ENCODE peak calls at places on chromosome 4, in eight cellular contexts. T is A549, U is H1, A is GM12878, S is K562, F is HCT116, Q is HepG2, O is endothelial cell of umbilical vein. B is an unnamed sample.
A peak's percentile ranks its signal among the peaks of the same experiment; 100 is the strongest.

GRCh38 chr4:74886490-74886889 is 46.4 kb upstream of the PARM1 start:
- DNase-seq in T (no peak), U (no peak), A (no peak), S (no peak), F (no peak), Q (no peak), O (peak; percentile 76), B (no peak)

GRCh38 chr4:119632216-119632615 is 3.6 kb upstream of the PDE5A start:
- DNase-seq in T (no peak), U (no peak), A (no peak), S (no peak), F (no peak), Q (no peak), O (no peak), B (no peak)

GRCh38 chr4:148203056-148203898 is 238.9 kb downstream of the NR3C2 start:
- DNase-seq in T (no peak), U (no peak), A (no peak), S (no peak), F (no peak), Q (no peak), O (no peak), B (no peak)

GRCh38 chr4:20252656-20253271 is 1.1 kb downstream of the SLIT2 start:
- DNase-seq in T (no peak), U (no peak), A (no peak), S (no peak), F (no peak), Q (no peak), O (peak; percentile 45), B (peak; percentile 9)

GRCh38 chr4:113978561-113979156 is 788 bp downstream of the ARSJ start:
- DNase-seq in T (peak; percentile 21), U (no peak), A (no peak), S (no peak), F (no peak), Q (no peak), O (peak; percentile 55), B (no peak)

GRCh38 chr4:72843466-72843865 is 226.1 kb downstream of the COX18 start:
- DNase-seq in T (no peak), U (no peak), A (no peak), S (no peak), F (no peak), Q (no peak), O (no peak), B (no peak)

GRCh38 chr4:145130130-145130529 is 32.0 kb downstream of the ABCE1 start:
- DNase-seq in T (no peak), U (no peak), A (no peak), S (no peak), F (no peak), Q (no peak), O (peak; percentile 12), B (no peak)

GRCh38 chr4:169103966-169104412 is 93.9 kb upstream of the CBR4 start:
- DNase-seq in T (no peak), U (peak; percentile 63), A (no peak), S (no peak), F (no peak), Q (no peak), O (no peak), B (no peak)

GRCh38 chr4:26356067-26356466 is 35.3 kb downstream of the RBPJ start:
- DNase-seq in T (no peak), U (no peak), A (peak; percentile 16), S (no peak), F (no peak), Q (no peak), O (no peak), B (peak; percentile 44)

GRCh38 chr4:18318682-18319410 is 297.3 kb upstream of the LCORL start:
- DNase-seq in T (no peak), U (no peak), A (no peak), S (no peak), F (no peak), Q (no peak), O (peak; percentile 91), B (no peak)

GRCh38 chr4:175971393-175972179 is 94.1 kb upstream of the WDR17 start:
- DNase-seq in T (no peak), U (no peak), A (no peak), S (no peak), F (no peak), Q (no peak), O (no peak), B (no peak)

GRCh38 chr4:4574792-4575191 is 32.9 kb upstream of the STX18 start:
- DNase-seq in T (no peak), U (no peak), A (no peak), S (no peak), F (peak; percentile 10), Q (no peak), O (peak; percentile 77), B (no peak)

GRCh38 chr4:176849076-176849475 is 56.4 kb upstream of the VEGFC start:
- DNase-seq in T (no peak), U (no peak), A (no peak), S (no peak), F (no peak), Q (no peak), O (no peak), B (no peak)

GRCh38 chr4:7207791-7208231 is 15.5 kb downstream of the SORCS2 start:
- DNase-seq in T (no peak), U (no peak), A (no peak), S (no peak), F (no peak), Q (no peak), O (no peak), B (no peak)

GRCh38 chr4:7204656-7205387 is 12.5 kb downstream of the SORCS2 start:
- DNase-seq in T (no peak), U (no peak), A (no peak), S (no peak), F (no peak), Q (no peak), O (no peak), B (no peak)

GRCh38 chr4:7208509-7209451 is 16.4 kb downstream of the SORCS2 start:
- DNase-seq in T (no peak), U (no peak), A (no peak), S (no peak), F (no peak), Q (no peak), O (no peak), B (no peak)

GRCh38 chr4:7206385-7206784 is 14.0 kb downstream of the SORCS2 start:
- DNase-seq in T (no peak), U (no peak), A (no peak), S (peak; percentile 33), F (no peak), Q (no peak), O (peak; percentile 42), B (no peak)

DNA sequence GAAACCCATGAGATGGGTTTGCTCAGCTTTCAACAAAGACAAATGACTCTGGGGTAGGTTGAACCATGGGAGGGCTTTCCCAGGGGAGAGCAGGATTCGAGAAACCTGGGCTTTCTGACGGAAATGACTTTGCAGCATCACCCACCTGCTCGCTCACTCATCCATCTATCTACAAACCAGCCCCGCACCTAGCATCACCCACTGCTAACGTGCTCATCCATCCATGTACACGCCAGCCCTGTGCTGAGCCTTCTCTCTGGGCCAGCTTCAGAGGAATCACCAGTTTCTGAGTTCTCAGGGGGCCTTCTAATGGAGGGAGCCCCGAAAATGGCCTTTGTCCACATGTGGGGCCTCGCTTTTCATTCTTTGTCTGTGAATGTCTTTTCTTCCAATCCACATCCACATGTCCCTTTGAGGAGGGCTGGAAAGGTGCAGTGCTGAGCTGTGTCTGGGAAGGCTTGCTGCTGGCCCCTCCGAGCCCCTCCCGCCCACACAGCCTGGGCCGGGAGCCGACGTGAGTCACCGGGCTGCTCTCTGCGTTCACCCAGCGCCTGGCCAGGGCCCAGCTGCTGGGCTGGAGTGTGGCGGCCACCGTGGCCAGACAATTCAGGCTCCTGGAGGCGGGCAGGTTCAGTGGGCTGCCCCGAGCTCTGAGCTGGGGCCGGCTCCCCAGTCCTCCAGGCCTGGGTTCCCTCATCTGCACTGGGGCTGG is 14.7 kb downstream of the SORCS2 start:
- DNase-seq in T (peak; percentile 55), U (no peak), A (no peak), S (peak; percentile 46), F (no peak), Q (no peak), O (peak; percentile 72), B (no peak)
- TF ChIP-seq MAX in T (no peak), U (no peak), A (no peak), S (no peak), F (no peak), Q (no peak), O (no peak), B (no peak)

DNA sequence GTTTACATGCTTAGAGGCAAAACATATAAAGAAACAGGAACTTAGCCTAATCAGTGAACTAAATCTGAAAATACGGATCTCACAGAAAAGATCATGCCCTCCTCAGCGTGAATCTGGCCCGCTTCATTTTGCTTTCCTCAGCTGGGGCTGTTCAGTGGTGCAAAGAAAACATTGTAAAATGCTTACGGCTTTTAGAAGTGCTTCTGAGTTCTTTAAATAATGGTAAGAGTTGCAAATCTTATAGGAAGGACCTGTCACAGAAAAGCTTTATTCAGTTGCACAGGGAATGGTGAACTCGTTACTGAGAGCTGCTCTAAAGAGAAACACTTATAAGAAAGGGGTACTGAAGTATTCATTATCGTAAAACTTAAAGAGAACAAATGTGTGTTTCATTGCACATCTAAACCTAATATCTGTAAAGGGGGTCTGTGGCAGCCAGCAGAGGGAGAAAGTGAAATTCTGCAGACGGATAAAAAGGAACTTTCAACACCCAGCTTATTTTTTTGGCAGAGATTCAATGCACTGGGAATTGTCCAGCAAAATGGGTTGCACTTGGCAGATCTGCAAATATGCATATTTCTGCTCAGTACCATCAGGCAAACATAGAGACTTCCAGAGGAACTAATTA is 139.2 kb upstream of the ANK2 start:
- DNase-seq in T (no peak), U (no peak), A (no peak), S (no peak), F (no peak), Q (no peak), O (no peak), B (no peak)
- TF ChIP-seq CTCF in T (no peak), U (no peak), A (no peak), S (no peak), F (no peak), Q (no peak), O (no peak), B (no peak)

GRCh38 chr4:128483816-128484215 is 196.2 kb upstream of the PGRMC2 start:
- DNase-seq in T (no peak), U (no peak), A (no peak), S (no peak), F (no peak), Q (no peak), O (peak; percentile 44), B (no peak)
- TF ChIP-seq POLR2A in T (no peak), U (no peak), A (no peak), S (no peak), F (no peak), Q (no peak), O (no peak), B (no peak)

DNA sequence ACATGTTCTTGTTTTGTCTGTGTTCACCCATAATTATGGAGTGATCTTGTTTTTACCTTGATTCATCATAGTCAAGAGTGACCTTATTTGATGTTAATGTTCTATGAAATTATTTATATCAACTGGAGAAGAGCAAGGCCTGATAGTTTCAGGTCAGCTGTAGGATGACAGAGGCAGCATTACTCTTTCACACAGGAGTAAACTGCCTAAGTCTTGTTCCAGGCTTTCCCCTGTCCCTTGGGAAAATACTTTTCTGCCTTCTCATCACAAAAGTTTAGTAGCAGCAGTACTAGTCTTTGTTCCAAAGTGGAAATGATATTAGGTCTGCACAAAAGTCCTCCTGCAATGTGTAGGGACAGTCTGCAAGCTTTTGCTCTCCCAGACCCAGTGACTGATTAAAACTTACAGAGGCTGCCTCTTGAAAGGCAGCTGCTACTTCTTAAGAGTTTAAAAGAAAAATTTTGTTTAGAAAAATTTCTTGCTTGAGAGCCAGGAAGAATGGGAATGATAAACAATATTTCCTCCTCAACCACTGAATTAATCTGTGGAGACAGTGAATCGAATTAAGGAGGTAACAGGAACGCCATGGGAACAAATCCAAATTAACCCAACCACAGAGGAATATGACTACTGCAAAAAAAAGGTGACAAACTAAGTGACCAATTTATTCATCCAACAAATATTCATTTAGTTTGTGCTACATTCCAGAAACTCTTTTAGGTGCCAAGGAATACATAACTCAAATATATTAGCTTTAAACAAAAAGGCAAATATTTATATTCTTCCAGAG is 991.4 kb upstream of the PABPC4L start:
- DNase-seq in T (no peak), U (no peak), A (no peak), S (no peak), F (no peak), Q (no peak), O (no peak), B (no peak)
- TF ChIP-seq MAX in T (no peak), U (no peak), A (no peak), S (no peak), F (no peak), Q (no peak), O (no peak), B (no peak)

B was measured in NB4.